ENCODE peak calls at places on chromosome 20, in five cellular contexts. U, A, N, P and J are unnamed samples.

GRCh38 chr20:62768815-62769287 is 27.4 kb upstream of the MRGBP start:
- DNase-seq in U (no peak), A (no peak), P (no peak), N (no peak), J (no peak)

GRCh38 chr20:237918-238317 is 10.9 kb downstream of the DEFB129 start:
- DNase-seq in U (no peak), P (no peak), N (no peak), A (no peak), J (no peak)

GRCh38 chr20:23048283-23049200 is 930 bp downstream of the THBD start:
- DNase-seq in A (peak), P (peak), U (peak), N (peak), J (no peak)

GRCh38 chr20:2563116-2563515 is 26.7 kb downstream of the TMC2 start:
- DNase-seq in A (no peak), N (no peak), P (no peak), U (no peak), J (no peak)

GRCh38 chr20:2822073-2822472 is 5.9 kb downstream of the TMEM239 start:
- DNase-seq in U (no peak), A (no peak), P (no peak), N (no peak), J (no peak)

GRCh38 chr20:42281801-42282200 is 663.6 kb upstream of the CHD6 start:
- DNase-seq in P (no peak), A (no peak), U (no peak), N (no peak), J (no peak)

GRCh38 chr20:62839816-62840215 is 21.8 kb downstream of the TCFL5 start:
- DNase-seq in U (no peak), P (no peak), N (no peak), A (no peak), J (no peak)

GRCh38 chr20:52493177-52493711 is 301.7 kb upstream of the ZFP64 start:
- DNase-seq in P (no peak), N (no peak), A (no peak), U (peak), J (no peak)

GRCh38 chr20:60206259-60206658 is 248.0 kb downstream of the CDH26 start:
- DNase-seq in N (no peak), P (peak), A (no peak), U (no peak), J (peak)

GRCh38 chr20:21424846-21425245 is 27.5 kb upstream of the NKX2-4 start:
- DNase-seq in U (no peak), A (no peak), N (no peak), P (no peak), J (no peak)

GRCh38 chr20:51136326-51136725 is 113.4 kb upstream of the KCNG1 start:
- DNase-seq in A (peak), U (no peak), P (no peak), N (no peak), J (no peak)

GRCh38 chr20:62943396-62943795 is 5.4 kb downstream of the GID8 start:
- DNase-seq in U (no peak), P (no peak), A (no peak), N (no peak), J (no peak)

GRCh38 chr20:38156888-38157634 is 8.0 kb downstream of the TGM2 start:
- DNase-seq in N (no peak), U (peak), P (no peak), A (peak), J (peak)

GRCh38 chr20:60500038-60500701 is 541.9 kb downstream of the CDH26 start:
- DNase-seq in P (no peak), N (no peak), A (no peak), U (no peak), J (no peak)

GRCh38 chr20:17026346-17026745 is 200.5 kb upstream of the PCSK2 start:
- DNase-seq in U (no peak), P (no peak), N (no peak), A (no peak), J (no peak)

GRCh38 chr20:38692436-38693411 is 31.6 kb upstream of the SLC32A1 start:
- DNase-seq in A (no peak), N (no peak), U (peak), P (peak), J (peak)

GRCh38 chr20:10622657-10623418 is 51.0 kb downstream of the JAG1 start:
- DNase-seq in N (no peak), A (no peak), U (peak), P (no peak), J (no peak)

GRCh38 chr20:62902926-62903615 is 23.2 kb downstream of the DIDO1 start:
- DNase-seq in U (no peak), A (no peak), N (no peak), P (no peak), J (no peak)

GRCh38 chr20:58233881-58234528 is 5.6 kb upstream of the ANKRD60 start:
- DNase-seq in N (no peak), A (peak), P (peak), U (no peak), J (no peak)

GRCh38 chr20:53547664-53548239 is 45.9 kb downstream of the ZNF217 start:
- DNase-seq in N (peak), A (peak), P (peak), U (peak), J (peak)